ENCODE peak calls at places on chromosomes 7 and 10, in nine cellular contexts. One of them, this sample, is unnamed.

GRCh38 chr10:100986952-100987684 is at the start of the genes MRPL43 and TWNK:
- DNase-seq in right lobe of liver: peak; percentile 87
- DNase-seq in ascending aorta: peak; percentile 88
- DNase-seq in tibial nerve: peak; percentile 64
- DNase-seq in left lung: peak; percentile 94
- DNase-seq in foreskin fibroblast: peak; percentile 91
- DNase-seq in thoracic aorta: peak; percentile 65
- DNase-seq in Peyer's patch: peak; percentile 93
- DNase-seq in AG09309: no peak
- DNase-seq in this sample: no peak

GRCh38 chr7:44398953-44399574 is 73.7 kb upstream of the CAMK2B start:
- DNase-seq in AG09309: no peak
- DNase-seq in Peyer's patch: no peak
- DNase-seq in foreskin fibroblast: peak; percentile 59
- DNase-seq in right lobe of liver: no peak
- DNase-seq in ascending aorta: no peak
- DNase-seq in left lung: no peak
- DNase-seq in thoracic aorta: no peak
- DNase-seq in tibial nerve: no peak
- DNase-seq in this sample: no peak

GRCh38 chr7:99386584-99387238 is 12.2 kb downstream of the ARPC1B start:
- DNase-seq in left lung: peak; percentile 38
- DNase-seq in foreskin fibroblast: peak; percentile 64
- DNase-seq in thoracic aorta: no peak
- DNase-seq in AG09309: no peak
- DNase-seq in right lobe of liver: no peak
- DNase-seq in ascending aorta: no peak
- DNase-seq in tibial nerve: no peak
- DNase-seq in Peyer's patch: no peak
- DNase-seq in this sample: no peak

GRCh38 chr10:103814104-103814503 is 41.3 kb downstream of the SH3PXD2A start:
- DNase-seq in right lobe of liver: no peak
- DNase-seq in left lung: no peak
- DNase-seq in foreskin fibroblast: peak; percentile 23
- DNase-seq in ascending aorta: no peak
- DNase-seq in tibial nerve: no peak
- DNase-seq in thoracic aorta: no peak
- DNase-seq in AG09309: no peak
- DNase-seq in Peyer's patch: no peak
- DNase-seq in this sample: no peak

GRCh38 chr7:157295338-157295737 is 41.5 kb upstream of the DNAJB6 start:
- DNase-seq in tibial nerve: no peak
- DNase-seq in right lobe of liver: no peak
- DNase-seq in left lung: no peak
- DNase-seq in AG09309: no peak
- DNase-seq in thoracic aorta: no peak
- DNase-seq in foreskin fibroblast: no peak
- DNase-seq in ascending aorta: no peak
- DNase-seq in Peyer's patch: no peak
- DNase-seq in this sample: no peak

GRCh38 chr10:11509036-11509435 is 102.4 kb downstream of the USP6NL start:
- DNase-seq in tibial nerve: no peak
- DNase-seq in AG09309: no peak
- DNase-seq in Peyer's patch: no peak
- DNase-seq in ascending aorta: no peak
- DNase-seq in foreskin fibroblast: no peak
- DNase-seq in thoracic aorta: no peak
- DNase-seq in left lung: no peak
- DNase-seq in right lobe of liver: no peak
- DNase-seq in this sample: no peak

GRCh38 chr10:29304259-29305030 is 15.6 kb downstream of the LYZL1 start:
- DNase-seq in right lobe of liver: peak; percentile 72
- DNase-seq in Peyer's patch: peak; percentile 61
- DNase-seq in left lung: no peak
- DNase-seq in foreskin fibroblast: peak; percentile 82
- DNase-seq in tibial nerve: peak; percentile 44
- DNase-seq in AG09309: peak; percentile 23
- DNase-seq in ascending aorta: peak; percentile 81
- DNase-seq in thoracic aorta: no peak
- DNase-seq in this sample: no peak

GRCh38 chr7:93016681-93017349 is 101.0 kb downstream of the SAMD9 start:
- DNase-seq in tibial nerve: no peak
- DNase-seq in ascending aorta: no peak
- DNase-seq in foreskin fibroblast: peak; percentile 52
- DNase-seq in left lung: no peak
- DNase-seq in AG09309: no peak
- DNase-seq in thoracic aorta: no peak
- DNase-seq in right lobe of liver: no peak
- DNase-seq in Peyer's patch: no peak
- DNase-seq in this sample: no peak

DNA sequence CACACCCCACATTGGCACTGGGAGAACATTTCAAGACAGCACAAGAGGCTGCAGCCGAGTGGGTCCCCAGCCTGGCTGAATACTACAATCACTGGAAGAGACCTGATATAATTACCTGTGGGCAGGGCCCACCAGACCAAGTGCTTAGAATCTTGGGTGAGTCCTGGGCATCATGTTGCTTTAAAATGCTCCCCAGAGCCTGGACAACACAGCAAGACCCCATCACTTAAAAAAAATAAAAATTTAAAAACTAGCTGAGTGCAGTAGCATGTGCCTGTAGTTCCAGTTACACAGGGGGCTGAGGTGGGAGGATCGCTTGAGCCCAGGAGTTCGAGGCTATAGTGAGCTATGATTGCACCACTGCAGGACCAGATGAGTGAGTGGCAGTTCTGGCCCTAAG is 28.1 kb downstream of the FAM171A1 start:
- DNase-seq in Peyer's patch: no peak
- DNase-seq in tibial nerve: no peak
- DNase-seq in AG09309: no peak
- DNase-seq in foreskin fibroblast: no peak
- DNase-seq in right lobe of liver: no peak
- DNase-seq in left lung: no peak
- DNase-seq in ascending aorta: no peak
- DNase-seq in thoracic aorta: no peak
- DNase-seq in this sample: no peak
- H3K4me3 ChIP-seq in Peyer's patch: no peak overlapping the region
- H3K4me3 ChIP-seq in tibial nerve: no peak overlapping the region
- H3K4me3 ChIP-seq in AG09309: no peak overlapping the region
- H3K4me3 ChIP-seq in foreskin fibroblast: no peak overlapping the region
- H3K4me3 ChIP-seq in right lobe of liver: no peak overlapping the region
- H3K4me3 ChIP-seq in left lung: no peak overlapping the region
- H3K4me3 ChIP-seq in ascending aorta: no peak overlapping the region
- H3K4me3 ChIP-seq in thoracic aorta: no peak overlapping the region
- H3K4me3 ChIP-seq in this sample: no peak overlapping the region

GRCh38 chr7:47682874-47683273 is 101.0 kb upstream of the TNS3 start:
- DNase-seq in left lung: no peak
- DNase-seq in right lobe of liver: no peak
- DNase-seq in Peyer's patch: no peak
- DNase-seq in tibial nerve: no peak
- DNase-seq in ascending aorta: no peak
- DNase-seq in AG09309: no peak
- DNase-seq in foreskin fibroblast: no peak
- DNase-seq in thoracic aorta: no peak
- DNase-seq in this sample: no peak

GRCh38 chr7:47677093-47677492 is 95.2 kb upstream of the TNS3 start:
- DNase-seq in AG09309: no peak
- DNase-seq in tibial nerve: no peak
- DNase-seq in left lung: no peak
- DNase-seq in ascending aorta: no peak
- DNase-seq in foreskin fibroblast: no peak
- DNase-seq in right lobe of liver: no peak
- DNase-seq in Peyer's patch: no peak
- DNase-seq in thoracic aorta: no peak
- DNase-seq in this sample: no peak

GRCh38 chr7:47681241-47681810 is 99.4 kb upstream of the TNS3 start:
- DNase-seq in Peyer's patch: no peak
- DNase-seq in right lobe of liver: no peak
- DNase-seq in ascending aorta: no peak
- DNase-seq in thoracic aorta: no peak
- DNase-seq in foreskin fibroblast: no peak
- DNase-seq in AG09309: no peak
- DNase-seq in tibial nerve: no peak
- DNase-seq in left lung: no peak
- DNase-seq in this sample: no peak

GRCh38 chr7:47677664-47678063 is 95.8 kb upstream of the TNS3 start:
- DNase-seq in ascending aorta: no peak
- DNase-seq in foreskin fibroblast: peak; percentile 63
- DNase-seq in left lung: no peak
- DNase-seq in right lobe of liver: no peak
- DNase-seq in Peyer's patch: no peak
- DNase-seq in thoracic aorta: no peak
- DNase-seq in tibial nerve: no peak
- DNase-seq in AG09309: no peak
- DNase-seq in this sample: no peak

DNA sequence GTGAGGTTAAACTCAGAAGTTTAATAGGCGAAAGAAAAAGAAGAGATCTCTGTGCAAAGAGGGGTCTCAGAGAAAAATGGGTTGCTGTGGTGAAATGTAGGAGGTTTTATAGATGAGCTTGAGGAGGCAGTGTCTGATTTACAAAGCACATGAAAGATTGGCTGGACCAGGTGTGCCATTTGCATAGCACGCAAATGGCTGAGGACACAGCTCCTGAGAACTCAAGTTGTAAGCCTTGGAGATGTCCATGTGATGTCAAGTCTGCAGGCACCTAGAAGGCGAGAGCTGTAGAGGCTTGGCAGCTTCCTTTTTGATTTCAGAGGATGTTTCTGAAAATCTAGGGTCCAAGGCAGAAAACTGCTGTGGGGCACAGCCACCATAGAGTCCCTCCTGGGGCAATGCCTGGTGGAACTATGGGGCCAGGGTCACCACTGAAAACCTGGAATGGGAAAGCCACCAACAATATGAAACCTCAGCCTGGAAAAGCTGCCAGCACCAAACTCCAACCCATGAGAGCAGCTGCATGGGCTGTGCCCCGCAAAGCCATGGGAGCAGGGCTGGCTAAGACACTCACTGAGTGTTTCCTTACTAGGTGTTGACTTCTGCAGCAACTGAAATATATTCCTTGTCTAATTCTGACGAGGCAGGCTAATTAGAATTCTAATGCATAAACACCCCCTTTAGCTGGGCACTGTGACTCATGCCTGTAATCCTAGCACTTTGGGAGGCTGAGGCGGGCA is 96.9 kb upstream of the TNS3 start:
- DNase-seq in ascending aorta: no peak
- DNase-seq in Peyer's patch: no peak
- DNase-seq in left lung: no peak
- DNase-seq in thoracic aorta: no peak
- DNase-seq in AG09309: no peak
- DNase-seq in foreskin fibroblast: no peak
- DNase-seq in tibial nerve: no peak
- DNase-seq in right lobe of liver: no peak
- DNase-seq in this sample: no peak
- TF ChIP-seq CTCF in ascending aorta: no peak
- TF ChIP-seq CTCF in Peyer's patch: no peak
- TF ChIP-seq CTCF in left lung: no peak
- TF ChIP-seq CTCF in thoracic aorta: no peak
- TF ChIP-seq CTCF in AG09309: no peak
- TF ChIP-seq CTCF in foreskin fibroblast: no peak
- TF ChIP-seq CTCF in tibial nerve: no peak
- TF ChIP-seq CTCF in right lobe of liver: no peak
- TF ChIP-seq CTCF in this sample: no peak

GRCh38 chr7:47535704-47536628 is 45.9 kb downstream of the TNS3 start:
- DNase-seq in foreskin fibroblast: peak; percentile 32
- DNase-seq in ascending aorta: no peak
- DNase-seq in Peyer's patch: peak; percentile 56
- DNase-seq in right lobe of liver: peak; percentile 81
- DNase-seq in thoracic aorta: no peak
- DNase-seq in tibial nerve: no peak
- DNase-seq in AG09309: no peak
- DNase-seq in left lung: peak; percentile 37
- DNase-seq in this sample: no peak

GRCh38 chr7:47534322-47535032 is 47.4 kb downstream of the TNS3 start:
- DNase-seq in AG09309: no peak
- DNase-seq in Peyer's patch: no peak
- DNase-seq in left lung: peak; percentile 12
- DNase-seq in ascending aorta: no peak
- DNase-seq in thoracic aorta: no peak
- DNase-seq in tibial nerve: no peak
- DNase-seq in right lobe of liver: no peak
- DNase-seq in foreskin fibroblast: no peak
- DNase-seq in this sample: no peak

GRCh38 chr7:47537716-47538640 is 43.9 kb downstream of the TNS3 start:
- DNase-seq in tibial nerve: no peak
- DNase-seq in left lung: peak; percentile 13
- DNase-seq in Peyer's patch: no peak
- DNase-seq in ascending aorta: no peak
- DNase-seq in AG09309: no peak
- DNase-seq in thoracic aorta: no peak
- DNase-seq in foreskin fibroblast: peak; percentile 32
- DNase-seq in right lobe of liver: no peak
- DNase-seq in this sample: no peak

GRCh38 chr7:47536705-47537611 is 45.0 kb downstream of the TNS3 start:
- DNase-seq in foreskin fibroblast: peak; percentile 96
- DNase-seq in Peyer's patch: no peak
- DNase-seq in right lobe of liver: peak; percentile 65
- DNase-seq in tibial nerve: peak; percentile 40
- DNase-seq in left lung: peak; percentile 81
- DNase-seq in AG09309: peak; percentile 57
- DNase-seq in thoracic aorta: no peak
- DNase-seq in ascending aorta: peak; percentile 75
- DNase-seq in this sample: no peak

DNA sequence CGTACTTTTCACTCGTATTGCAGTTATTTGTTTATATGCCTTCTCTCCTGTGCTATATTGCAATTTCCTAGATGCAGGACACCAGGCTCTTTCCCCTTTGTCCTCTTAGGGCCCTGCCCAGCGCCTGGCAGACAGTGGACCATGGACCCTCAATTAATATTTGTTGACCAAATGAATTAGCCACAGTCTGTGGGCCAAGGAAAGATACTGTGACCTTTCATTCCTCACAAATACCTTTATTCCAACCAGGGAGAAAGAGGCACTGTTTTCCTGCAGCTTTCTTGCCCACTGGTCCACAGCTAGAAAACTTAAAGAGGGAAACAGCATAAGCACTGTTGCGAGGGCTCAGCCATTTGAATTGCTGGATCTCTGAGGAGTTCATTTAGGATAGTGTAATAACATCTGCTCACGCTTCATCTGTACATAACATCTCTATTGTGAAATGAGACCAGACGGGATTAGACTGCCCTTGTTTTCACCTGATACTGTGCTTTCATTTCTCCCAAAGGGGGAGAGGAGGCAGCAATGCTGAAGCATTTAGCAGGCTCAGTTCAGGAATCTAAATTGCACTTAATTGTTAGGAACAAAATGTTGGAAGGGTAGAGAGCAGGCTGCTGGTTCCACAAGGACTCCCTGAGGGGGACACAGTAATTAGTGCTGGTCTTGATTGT is 46.7 kb downstream of the TNS3 start:
- DNase-seq in AG09309: no peak
- DNase-seq in foreskin fibroblast: peak; percentile 61
- DNase-seq in tibial nerve: no peak
- DNase-seq in thoracic aorta: no peak
- DNase-seq in Peyer's patch: no peak
- DNase-seq in ascending aorta: no peak
- DNase-seq in right lobe of liver: no peak
- DNase-seq in left lung: peak; percentile 11
- DNase-seq in this sample: no peak
- H3K4me3 ChIP-seq in AG09309: no peak overlapping the region
- H3K4me3 ChIP-seq in foreskin fibroblast: peak overlapping the region; percentile 65
- H3K4me3 ChIP-seq in tibial nerve: no peak overlapping the region
- H3K4me3 ChIP-seq in thoracic aorta: no peak overlapping the region
- H3K4me3 ChIP-seq in Peyer's patch: no peak overlapping the region
- H3K4me3 ChIP-seq in ascending aorta: no peak overlapping the region
- H3K4me3 ChIP-seq in right lobe of liver: no peak overlapping the region
- H3K4me3 ChIP-seq in left lung: no peak overlapping the region
- H3K4me3 ChIP-seq in this sample: peak overlapping the region; percentile 73

DNA sequence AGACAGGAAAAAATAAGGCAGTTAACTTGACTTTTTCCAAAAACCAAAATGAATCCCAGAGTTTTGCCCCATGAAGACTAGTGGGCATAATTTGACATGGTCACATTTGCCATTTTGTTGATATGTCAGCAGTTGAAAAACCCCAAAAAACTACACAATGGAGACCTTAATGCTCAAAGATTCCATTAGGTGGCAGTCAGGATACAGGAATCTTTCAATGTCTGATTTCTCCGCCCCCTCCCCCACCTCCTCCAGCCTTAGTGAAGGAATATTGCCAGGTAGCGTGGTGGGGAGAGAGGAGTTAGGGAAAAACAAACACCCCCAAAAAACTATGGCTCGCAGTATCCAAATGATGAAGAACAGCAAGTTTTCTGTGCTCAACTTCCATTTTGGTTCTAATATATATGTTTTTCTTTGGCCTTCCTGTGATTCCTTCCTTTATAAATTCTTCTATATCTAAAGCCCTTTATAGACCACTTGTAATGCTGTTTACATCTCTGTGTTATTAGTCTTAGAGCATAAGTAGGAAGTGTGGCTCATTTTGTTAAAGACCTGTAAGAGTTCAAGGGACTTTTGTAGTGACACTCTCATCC is 6.7 kb upstream of the SMNDC1 start:
- DNase-seq in foreskin fibroblast: peak; percentile 83
- DNase-seq in tibial nerve: no peak
- DNase-seq in thoracic aorta: no peak
- DNase-seq in right lobe of liver: no peak
- DNase-seq in Peyer's patch: peak; percentile 72
- DNase-seq in left lung: no peak
- DNase-seq in ascending aorta: no peak
- DNase-seq in AG09309: no peak
- DNase-seq in this sample: no peak
- TF ChIP-seq CTCF in foreskin fibroblast: peak; percentile 51
- TF ChIP-seq CTCF in tibial nerve: peak; percentile 73
- TF ChIP-seq CTCF in thoracic aorta: peak; percentile 41
- TF ChIP-seq CTCF in right lobe of liver: peak; percentile 74
- TF ChIP-seq CTCF in Peyer's patch: peak; percentile 58
- TF ChIP-seq CTCF in left lung: peak; percentile 58
- TF ChIP-seq CTCF in ascending aorta: peak; percentile 62
- TF ChIP-seq CTCF in AG09309: peak; percentile 68
- TF ChIP-seq CTCF in this sample: peak; percentile 61

This sample was measured in AG04449.